ENCODE peak calls at places on chromosomes 4 and X, in four cellular contexts. E is GM12878, J is GM23338, P is endothelial cell of umbilical vein. C is an unnamed sample.

GRCh38 chr4:97072666-97073065 is 1070.6 kb downstream of the STPG2 start:
- DNase-seq in E (no peak), J (no peak), P (no peak), C (no peak)

GRCh38 chr4:52408471-52408870 is 250.6 kb downstream of the USP46 start:
- DNase-seq in E (no peak), J (no peak), P (no peak), C (no peak)

GRCh38 chr4:110553197-110553596 is 69.7 kb downstream of the PITX2 start:
- DNase-seq in E (no peak), J (no peak), P (no peak), C (no peak)

GRCh38 chrX:111914398-111915092 is 38.6 kb downstream of the TRPC5OS start:
- DNase-seq in E (no peak), J (peak; percentile 27), P (no peak), C (no peak)

GRCh38 chr4:175127314-175127713 is 209.2 kb downstream of the ADAM29 start:
- DNase-seq in E (no peak), J (no peak), P (no peak), C (no peak)

GRCh38 chr4:37445023-37445422 is 200.5 kb downstream of the NWD2 start:
- DNase-seq in E (no peak), J (no peak), P (no peak), C (no peak)

GRCh38 chrX:45852884-45853283 is 652.2 kb upstream of the DIPK2B start:
- DNase-seq in E (no peak), J (peak; percentile 28), P (no peak), C (no peak)

GRCh38 chr4:84530449-84530848 is 31.4 kb upstream of the NKX6-1 start:
- DNase-seq in E (no peak), J (no peak), P (no peak), C (peak; percentile 81)

GRCh38 chr4:537436-538264 is 38.4 kb downstream of the TMEM271 start:
- DNase-seq in E (no peak), J (no peak), P (no peak), C (no peak)

GRCh38 chrX:132662844-132663243 is 174.0 kb upstream of the MBNL3 start:
- DNase-seq in E (no peak), J (no peak), P (no peak), C (no peak)

GRCh38 chrX:107894038-107894437 is 68.4 kb downstream of the MID2 start:
- DNase-seq in E (peak; percentile 20), J (peak; percentile 68), P (peak; percentile 47), C (peak; percentile 8)

GRCh38 chr4:28966982-28967381 is 1753.2 kb upstream of the PCDH7 start:
- DNase-seq in E (no peak), J (no peak), P (no peak), C (no peak)

GRCh38 chrX:120308959-120309872 is 2.0 kb downstream of the TMEM255A start:
- DNase-seq in E (peak; percentile 47), J (peak; percentile 80), P (peak; percentile 29), C (no peak)

GRCh38 chr4:95676190-95676589 is 127.4 kb upstream of the UNC5C start:
- DNase-seq in E (no peak), J (no peak), P (no peak), C (no peak)

GRCh38 chrX:30577362-30577961 is at the start of gene TASL:
- DNase-seq in E (peak; percentile 94), J (no peak), P (no peak), C (no peak)
- TF ChIP-seq POLR2AphosphoS5 in E (peak; percentile 88), J (no peak), P (no peak), C (no peak)

DNA sequence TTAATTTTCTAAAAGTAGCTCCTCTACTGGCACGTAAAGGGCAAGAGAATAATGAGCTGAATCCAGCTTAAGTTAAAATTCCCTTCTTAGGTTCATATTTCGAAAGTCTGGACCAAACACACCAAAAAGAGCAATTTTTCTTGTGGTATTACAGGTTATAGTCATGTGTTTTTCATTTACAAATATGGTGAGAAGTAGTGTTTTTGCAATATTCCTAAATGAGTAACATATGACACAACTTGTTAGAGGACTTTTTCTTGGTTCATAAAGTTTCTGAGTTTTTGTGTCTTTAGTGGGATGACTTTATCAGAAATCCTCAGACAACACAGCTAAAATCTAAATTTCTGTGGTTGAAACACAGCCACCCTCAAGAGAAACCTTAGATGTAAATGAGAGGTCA is 172.1 kb downstream of the AFF2 start:
- DNase-seq in E (no peak), J (no peak), P (no peak), C (no peak)
- H3K27ac ChIP-seq in E (no peak overlapping the region), J (no peak overlapping the region), P (no peak overlapping the region), C (no peak overlapping the region)

DNA sequence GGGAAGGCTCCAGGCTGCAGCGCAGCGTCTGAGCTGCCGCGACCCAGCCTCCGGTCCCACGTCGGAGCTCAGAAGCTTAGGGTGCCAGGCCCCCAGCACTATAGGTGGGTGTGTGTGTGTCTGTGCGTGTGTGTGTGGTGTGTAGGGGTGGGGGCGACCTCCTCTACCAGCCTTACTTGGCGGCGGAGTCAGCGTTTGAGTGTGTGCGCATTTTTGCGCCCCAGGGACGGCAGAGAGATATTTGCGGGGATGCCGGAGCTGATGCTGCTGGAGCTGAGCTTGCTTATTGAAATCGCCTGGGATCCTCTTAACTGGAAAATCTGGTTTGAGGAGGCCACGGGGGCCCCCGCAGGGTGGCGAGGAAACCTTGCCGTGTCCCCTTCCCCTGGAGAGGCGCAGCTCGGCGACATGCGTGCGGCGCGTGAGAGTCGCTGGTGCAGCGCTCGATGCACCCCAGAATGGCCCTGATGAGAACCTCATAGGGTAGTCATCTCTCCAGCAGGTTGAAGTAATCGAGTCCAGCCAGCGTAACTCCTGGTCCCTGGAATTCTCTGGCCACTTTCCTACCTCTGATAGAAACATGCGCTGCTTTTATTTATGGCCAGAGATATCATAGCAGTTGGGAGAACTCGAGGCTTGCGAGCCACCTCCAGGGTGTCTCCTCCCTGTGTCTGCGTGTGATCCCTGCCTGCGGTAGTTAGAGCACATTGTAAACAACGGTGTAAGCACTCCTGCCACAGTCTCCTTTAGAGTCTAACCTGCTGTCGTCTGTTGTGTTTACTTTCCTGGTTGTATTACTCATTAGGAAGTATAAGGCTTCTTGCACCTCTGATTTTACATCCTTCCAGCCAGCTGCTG is 2.7 kb downstream of the ADGRL3 start:
- DNase-seq in E (no peak), J (peak; percentile 63), P (no peak), C (no peak)
- TF ChIP-seq EZH2 in E (no peak), J (peak; percentile 87), P (peak; percentile 23), C (no peak)

DNA sequence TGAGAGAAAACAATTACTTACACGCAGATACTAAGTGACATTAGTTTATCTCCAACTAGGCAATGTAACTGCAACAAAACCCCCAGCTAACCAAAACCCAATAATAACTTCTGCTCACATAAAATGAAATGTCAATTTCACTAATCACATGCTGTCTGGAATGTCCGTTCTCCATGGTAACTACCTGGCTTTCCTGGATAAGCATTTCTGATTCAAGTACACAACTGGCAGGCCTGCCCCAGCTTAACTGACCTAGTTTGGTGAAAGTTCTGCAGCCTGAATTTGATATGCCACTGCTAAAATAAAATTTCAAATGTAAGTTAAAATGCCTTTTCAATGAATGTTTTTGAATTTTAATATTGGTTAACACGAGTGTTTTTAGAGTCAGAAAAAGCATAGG is 313.6 kb downstream of the TMA16 start:
- DNase-seq in E (no peak), J (no peak), P (no peak), C (no peak)
- TF ChIP-seq POLR2AphosphoS5 in E (no peak), J (no peak), P (no peak), C (no peak)

GRCh38 chrX:136146614-136147319 is 566 bp upstream of the FHL1 start:
- DNase-seq in E (no peak), J (peak; percentile 33), P (peak; percentile 30), C (no peak)
- H3K27ac ChIP-seq in E (no peak overlapping the region), J (no peak overlapping the region), P (no peak overlapping the region), C (no peak overlapping the region)

GRCh38 chr4:139734875-139735380 is 69.3 kb downstream of the MGST2 start:
- DNase-seq in E (no peak), J (peak; percentile 91), P (peak; percentile 94), C (no peak)
- TF ChIP-seq EZH2 in E (no peak), J (no peak), P (no peak), C (no peak)

DNA sequence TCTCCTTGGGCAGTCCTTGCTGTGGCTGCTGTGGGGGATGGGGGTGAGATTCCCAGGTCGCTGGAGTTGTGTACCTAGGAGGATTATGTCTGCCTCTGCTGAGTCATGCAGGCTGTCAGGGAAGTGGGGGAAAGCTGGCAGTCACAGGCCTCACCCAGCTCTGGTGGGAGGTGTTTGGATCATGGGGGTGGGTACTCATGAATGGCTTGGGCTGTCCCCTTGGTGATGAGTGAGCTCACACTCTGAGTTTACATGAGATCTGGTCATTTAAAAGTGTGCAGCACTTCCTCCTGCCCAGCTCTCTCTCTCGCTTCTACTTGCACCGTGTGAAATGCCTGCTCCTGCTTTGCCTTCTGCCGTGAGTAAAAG is 24.6 kb upstream of the PDLIM3 start:
- DNase-seq in E (no peak), J (no peak), P (peak; percentile 82), C (no peak)
- TF ChIP-seq POLR2AphosphoS5 in E (no peak), J (no peak), P (no peak), C (no peak)

C was measured in SK-N-MC.